ENCODE peak calls at places on chromosomes 2 and 18, in five cellular contexts. U is H9, Y is neuronal stem cell, Q is H1, I is trophoblast cell. G is an unnamed sample.

GRCh38 chr2:111918383-111918806 is 20.0 kb downstream of the MERTK start:
- DNase-seq in U (no peak), Y (no peak), Q (no peak), I (no peak), G (no peak)

GRCh38 chr18:23872701-23873550 is 141.6 kb upstream of the TTC39C start:
- DNase-seq in U (peak), Y (no peak), Q (no peak), I (peak), G (no peak)

GRCh38 chr18:8373486-8373885 is 235.8 kb upstream of the RAB12 start:
- DNase-seq in U (no peak), Y (no peak), Q (no peak), I (no peak), G (no peak)

GRCh38 chr18:47595816-47596501 is 334.5 kb downstream of the SMAD2 start:
- DNase-seq in U (peak), Y (no peak), Q (no peak), I (peak), G (no peak)

GRCh38 chr18:37946324-37946723 is 380.7 kb upstream of the CELF4 start:
- DNase-seq in U (no peak), Y (no peak), Q (no peak), I (no peak), G (no peak)

GRCh38 chr2:234970467-234970866 is 18.6 kb downstream of the SH3BP4 start:
- DNase-seq in U (no peak), Y (no peak), Q (no peak), I (peak), G (peak)

GRCh38 chr2:239722760-239723448 is 302.2 kb downstream of the NDUFA10 start:
- DNase-seq in U (peak), Y (no peak), Q (no peak), I (no peak), G (no peak)

GRCh38 chr2:16725549-16725948 is 59.9 kb upstream of the CYRIA start:
- DNase-seq in U (no peak), Y (no peak), Q (no peak), I (no peak), G (peak)

DNA sequence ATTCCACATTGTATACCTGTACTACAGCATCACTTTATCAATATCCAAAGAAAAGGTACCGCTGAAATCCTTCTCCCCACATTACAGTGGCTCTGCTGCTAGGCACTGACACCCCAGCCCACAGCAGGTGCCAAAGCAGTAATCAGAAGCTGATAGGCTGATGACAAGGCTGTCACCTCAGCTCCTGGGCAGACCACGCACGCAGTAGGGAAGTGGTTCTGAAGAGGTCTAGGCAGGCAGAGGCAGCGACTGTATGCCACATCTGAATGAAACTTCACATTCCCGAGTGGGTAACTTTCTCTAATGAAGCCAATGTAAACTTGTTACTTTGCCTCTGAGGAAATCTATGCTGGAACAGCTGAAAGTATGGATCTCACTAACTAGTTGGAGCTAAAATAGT is 113.0 kb downstream of the MEP1B start:
- DNase-seq in U (no peak), Y (no peak), Q (no peak), I (no peak), G (no peak)
- H4K91ac ChIP-seq in U (no peak), Y (no peak), Q (no peak), I (no peak), G (no peak)

GRCh38 chr2:23381084-23381483 is 3.9 kb upstream of the KLHL29 start:
- DNase-seq in U (no peak), Y (no peak), Q (no peak), I (peak), G (peak)

GRCh38 chr2:23385351-23385747 is 370 bp downstream of the KLHL29 start:
- DNase-seq in U (no peak), Y (no peak), Q (no peak), I (peak), G (peak)

GRCh38 chr2:23384551-23385349 is at the start of gene KLHL29:
- DNase-seq in U (peak), Y (no peak), Q (no peak), I (peak), G (peak)

GRCh38 chr2:23381498-23381897 is 3.5 kb upstream of the KLHL29 start:
- DNase-seq in U (no peak), Y (no peak), Q (no peak), I (no peak), G (no peak)

GRCh38 chr2:23383087-23383486 is 1.9 kb upstream of the KLHL29 start:
- DNase-seq in U (no peak), Y (no peak), Q (no peak), I (no peak), G (no peak)
- H2BK12ac ChIP-seq in U (no peak), Y (no peak), Q (no peak), I (no peak), G (no peak)

DNA sequence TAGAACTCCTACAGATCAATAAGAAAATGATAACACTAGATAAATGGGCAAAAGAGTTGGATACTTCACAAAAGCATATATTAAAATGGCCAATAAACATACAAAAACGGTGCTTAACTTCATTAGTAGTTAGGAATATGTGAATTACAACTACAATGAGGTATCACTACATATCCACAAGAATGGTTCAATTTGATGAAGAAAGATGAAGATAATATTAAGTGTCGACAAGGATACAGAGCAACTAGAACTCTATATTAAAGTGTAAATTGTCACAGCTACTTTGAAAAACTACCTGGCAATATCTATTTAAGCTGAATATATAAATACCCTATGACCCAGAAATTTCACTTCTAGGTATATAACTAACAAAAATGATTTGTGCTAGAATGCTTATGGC is 290.0 kb upstream of the SESTD1 start:
- DNase-seq in U (no peak), Y (no peak), Q (no peak), I (no peak), G (no peak)
- H4K8ac ChIP-seq in U (no peak), Y (no peak), Q (no peak), I (no peak), G (no peak)

DNA sequence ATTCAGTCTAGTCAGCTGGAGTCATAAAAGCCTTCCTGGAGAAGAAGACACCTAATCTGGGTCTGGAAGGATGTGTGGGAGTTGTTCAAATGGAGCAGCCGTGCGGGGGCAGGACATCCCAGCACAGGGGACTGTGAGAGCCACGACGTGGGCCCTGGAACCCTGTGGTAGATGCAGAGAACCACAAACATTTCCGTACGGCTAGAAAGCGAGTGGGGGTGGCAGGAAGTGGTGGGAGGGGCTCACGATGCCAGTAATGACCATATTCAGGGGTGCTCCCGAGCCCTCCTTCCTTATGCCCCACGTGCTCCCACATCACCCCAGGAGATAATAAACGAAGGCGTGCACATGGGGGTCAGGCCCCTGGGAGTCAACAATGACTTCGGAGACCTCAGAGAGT is 21.0 kb upstream of the COL6A3 start:
- DNase-seq in U (no peak), Y (no peak), Q (no peak), I (no peak), G (peak)
- H4K91ac ChIP-seq in U (no peak), Y (no peak), Q (peak), I (peak), G (peak)

DNA sequence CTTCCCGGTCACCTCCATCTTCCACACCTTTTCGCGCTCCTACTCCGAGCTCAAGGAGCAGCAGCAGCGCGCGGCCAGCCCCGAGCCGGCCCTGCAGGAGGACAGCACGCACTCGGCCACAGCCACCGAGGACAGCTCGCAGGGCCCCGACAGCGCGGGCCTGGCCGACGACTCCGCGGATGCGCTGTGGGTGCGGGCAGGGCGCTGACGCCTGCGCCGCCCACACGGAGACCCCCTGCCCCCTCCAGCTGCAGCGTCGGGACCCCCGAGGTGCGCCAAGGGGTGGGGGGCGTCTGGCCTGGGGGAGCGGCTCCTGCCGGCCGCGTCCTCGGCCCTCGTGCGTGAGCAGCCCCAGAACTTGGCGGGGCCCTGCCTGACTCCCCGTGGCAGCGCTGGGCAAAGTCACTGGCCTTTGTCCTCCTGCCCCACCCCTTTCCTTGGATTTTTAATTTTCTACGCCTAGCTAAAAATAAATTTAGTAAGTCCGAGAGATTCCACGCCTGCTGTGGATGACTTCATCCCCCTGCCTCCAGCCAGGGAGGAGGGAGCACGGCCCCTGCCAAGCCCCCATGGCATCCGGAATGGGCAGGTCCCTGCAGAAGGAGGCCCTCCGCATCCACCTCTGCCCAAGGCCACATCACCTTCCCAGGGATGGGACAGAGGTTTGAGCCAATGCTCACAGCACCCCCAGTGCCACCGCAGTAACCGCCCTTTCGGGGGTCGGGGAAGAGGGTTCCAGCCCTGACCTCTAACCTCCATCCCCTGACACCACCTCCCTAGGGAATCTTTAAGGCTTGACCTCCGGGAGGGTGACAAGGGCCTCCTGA is 51.6 kb downstream of the SLC66A2 start:
- DNase-seq in U (peak), Y (no peak), Q (no peak), I (no peak), G (no peak)
- H2BK12ac ChIP-seq in U (no peak), Y (no peak), Q (no peak), I (no peak), G (no peak)

GRCh38 chr2:70994055-70994444 is 623 bp downstream of the TEX261 start:
- DNase-seq in U (no peak), Y (no peak), Q (no peak), I (peak), G (peak)

GRCh38 chr2:70993689-70993986 is 1.0 kb downstream of the TEX261 start:
- DNase-seq in U (no peak), Y (no peak), Q (no peak), I (no peak), G (no peak)

GRCh38 chr2:70992945-70993688 is 1.6 kb downstream of the TEX261 start:
- DNase-seq in U (no peak), Y (no peak), Q (no peak), I (no peak), G (no peak)

GRCh38 chr2:70994445-70995226 is at the start of gene TEX261:
- DNase-seq in U (peak), Y (peak), Q (no peak), I (peak), G (peak)

DNA sequence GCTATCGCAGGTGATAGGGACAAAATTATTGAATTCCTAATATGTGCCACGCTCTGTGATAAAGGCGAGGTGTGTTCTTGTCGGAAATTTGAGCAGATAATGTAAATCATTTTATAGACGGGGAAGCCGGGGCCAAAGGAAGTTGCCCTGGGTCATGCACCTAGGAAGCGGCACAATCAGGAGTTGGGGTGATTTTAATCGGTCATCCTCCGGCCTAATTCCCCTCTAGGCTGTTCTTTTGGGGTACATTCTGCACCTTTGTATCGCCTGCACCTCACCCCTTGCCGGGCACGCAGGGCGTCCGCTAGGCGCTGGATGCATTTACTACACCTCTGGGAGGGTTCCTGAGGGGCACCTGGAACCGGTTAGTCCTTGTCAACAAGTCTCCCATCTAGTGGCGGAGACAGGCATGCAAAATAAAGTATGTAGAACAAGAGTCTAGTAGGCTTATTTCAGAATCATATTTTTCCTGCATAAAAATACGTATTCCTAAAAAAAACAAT is 605 bp upstream of the TEX261 start:
- DNase-seq in U (peak), Y (peak), Q (no peak), I (peak), G (peak)
- H4K8ac ChIP-seq in U (no peak), Y (no peak), Q (no peak), I (peak), G (peak)